ENCODE peak calls at places on chromosome 4, in six cellular contexts. A is astrocyte, N is astrocyte of the spinal cord, H is ascending aorta, B is pancreas, U is cardiac fibroblast. E is an unnamed sample.

GRCh38 chr4:152321408-152321807 is 214.5 kb downstream of the FBXW7 start:
- DNase-seq in A (no peak), N (no peak), H (no peak), B (no peak), U (no peak), E (no peak)

GRCh38 chr4:42574873-42575272 is 82.0 kb downstream of the ATP8A1 start:
- DNase-seq in A (no peak), N (no peak), H (no peak), B (no peak), U (no peak), E (no peak)

GRCh38 chr4:188107931-188108843 is 1.2 kb downstream of the TRIML2 start:
- DNase-seq in A (no peak), N (peak; percentile 4), H (no peak), B (no peak), U (peak; percentile 67), E (peak; percentile 40)

GRCh38 chr4:186642998-186643397 is 80.7 kb downstream of the FAT1 start:
- DNase-seq in A (no peak), N (no peak), H (no peak), B (no peak), U (no peak), E (no peak)

GRCh38 chr4:37008199-37008598 is 236.3 kb upstream of the NWD2 start:
- DNase-seq in A (no peak), N (peak; percentile 64), H (no peak), B (no peak), U (peak; percentile 74), E (no peak)

GRCh38 chr4:118711047-118711446 is 25.9 kb downstream of the METTL14 start:
- DNase-seq in A (no peak), N (no peak), H (no peak), B (no peak), U (no peak), E (no peak)

GRCh38 chr4:117326091-117326490 is 240.7 kb upstream of the TRAM1L1 start:
- DNase-seq in A (no peak), N (peak; percentile 28), H (no peak), B (no peak), U (no peak), E (no peak)

GRCh38 chr4:132169660-132170059 is 979.4 kb upstream of the PCDH10 start:
- DNase-seq in A (no peak), N (no peak), H (no peak), B (peak; percentile 37), U (no peak), E (no peak)

GRCh38 chr4:138050601-138051000 is 191.5 kb downstream of the SLC7A11 start:
- DNase-seq in A (no peak), N (peak; percentile 22), H (no peak), B (no peak), U (no peak), E (no peak)

GRCh38 chr4:184765473-184766346 is 31.8 kb upstream of the CENPU start:
- DNase-seq in A (no peak), N (no peak), H (no peak), B (no peak), U (no peak), E (no peak)

GRCh38 chr4:23871420-23871819 is 18.4 kb downstream of the PPARGC1A start:
- DNase-seq in A (no peak), N (no peak), H (no peak), B (no peak), U (no peak), E (no peak)

GRCh38 chr4:185916231-185916630 is 104.2 kb upstream of the SORBS2 start:
- DNase-seq in A (no peak), N (no peak), H (no peak), B (no peak), U (no peak), E (no peak)

GRCh38 chr4:53281438-53281837 is 84.4 kb downstream of the SCFD2 start:
- DNase-seq in A (no peak), N (no peak), H (no peak), B (no peak), U (peak; percentile 21), E (no peak)

GRCh38 chr4:39502034-39502658 is 25.1 kb downstream of the UGDH start:
- DNase-seq in A (peak; percentile 81), N (peak; percentile 79), H (no peak), B (no peak), U (peak; percentile 94), E (peak; percentile 77)

GRCh38 chr4:152970102-152970820 is 34.1 kb downstream of the FHDC1 start:
- DNase-seq in A (peak; percentile 88), N (peak; percentile 73), H (no peak), B (no peak), U (no peak), E (peak; percentile 87)

GRCh38 chr4:40395908-40396806 is 61.0 kb downstream of the CHRNA9 start:
- DNase-seq in A (peak; percentile 11), N (peak; percentile 45), H (no peak), B (peak; percentile 90), U (peak; percentile 37), E (no peak)

GRCh38 chr4:125091031-125091540 is 223.7 kb upstream of the FAT4 start:
- DNase-seq in A (no peak), N (no peak), H (no peak), B (no peak), U (no peak), E (no peak)

GRCh38 chr4:43331226-43332078 is 438.9 kb downstream of the GRXCR1 start:
- DNase-seq in A (peak; percentile 89), N (peak; percentile 72), H (no peak), B (no peak), U (peak; percentile 76), E (no peak)

GRCh38 chr4:165345663-165346417 is 18.4 kb downstream of the MSMO1 start:
- DNase-seq in A (no peak), N (peak; percentile 15), H (no peak), B (no peak), U (no peak), E (no peak)

GRCh38 chr4:165355900-165356300 is 22.9 kb upstream of the CPE start:
- DNase-seq in A (peak; percentile 40), N (peak; percentile 59), H (no peak), B (no peak), U (peak; percentile 59), E (peak; percentile 33)

GRCh38 chr4:165347647-165348569 is 20.4 kb downstream of the MSMO1 start:
- DNase-seq in A (no peak), N (no peak), H (no peak), B (no peak), U (no peak), E (no peak)

DNA sequence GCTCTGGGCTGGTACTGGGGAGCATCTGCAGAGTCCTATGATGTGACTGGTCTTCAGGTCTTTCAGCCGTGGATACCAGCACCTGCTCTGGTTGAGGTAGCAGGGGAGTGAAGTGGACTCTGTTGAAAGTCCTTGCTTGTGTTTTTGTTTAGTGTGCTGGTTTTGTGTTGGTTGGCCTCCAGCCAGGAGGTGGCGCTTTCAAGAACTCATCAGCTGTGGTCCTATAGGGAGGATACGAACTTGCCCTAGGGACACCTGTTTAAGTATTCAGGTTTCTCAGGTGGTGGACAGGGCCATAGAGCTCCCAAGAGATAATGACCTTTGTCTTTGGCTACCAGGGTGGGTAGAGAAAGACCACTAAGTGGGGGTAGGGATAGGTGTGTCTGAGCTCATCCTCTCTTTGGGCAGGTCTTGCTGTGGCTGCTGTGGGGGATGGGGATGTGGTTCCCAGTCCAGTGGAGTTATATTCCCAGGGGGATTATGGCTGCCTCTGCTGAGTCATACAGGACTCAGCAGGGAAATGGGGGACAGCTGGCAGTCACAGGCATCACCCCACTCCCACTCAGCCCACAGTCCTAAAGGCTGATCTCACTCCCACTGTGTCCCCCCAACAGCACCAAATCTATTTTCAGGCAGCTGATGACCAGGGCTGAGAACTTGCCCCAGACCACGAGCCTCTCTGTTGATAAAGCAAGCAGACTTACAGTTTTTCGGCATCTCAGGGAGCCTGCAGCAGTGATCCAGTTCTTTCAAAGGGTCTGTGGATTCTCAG is 24.1 kb downstream of the MSMO1 start:
- DNase-seq in A (no peak), N (no peak), H (no peak), B (no peak), U (no peak), E (no peak)
- TF ChIP-seq CTCF in A (no peak), N (no peak), H (no peak), B (no peak), U (no peak), E (no peak)

DNA sequence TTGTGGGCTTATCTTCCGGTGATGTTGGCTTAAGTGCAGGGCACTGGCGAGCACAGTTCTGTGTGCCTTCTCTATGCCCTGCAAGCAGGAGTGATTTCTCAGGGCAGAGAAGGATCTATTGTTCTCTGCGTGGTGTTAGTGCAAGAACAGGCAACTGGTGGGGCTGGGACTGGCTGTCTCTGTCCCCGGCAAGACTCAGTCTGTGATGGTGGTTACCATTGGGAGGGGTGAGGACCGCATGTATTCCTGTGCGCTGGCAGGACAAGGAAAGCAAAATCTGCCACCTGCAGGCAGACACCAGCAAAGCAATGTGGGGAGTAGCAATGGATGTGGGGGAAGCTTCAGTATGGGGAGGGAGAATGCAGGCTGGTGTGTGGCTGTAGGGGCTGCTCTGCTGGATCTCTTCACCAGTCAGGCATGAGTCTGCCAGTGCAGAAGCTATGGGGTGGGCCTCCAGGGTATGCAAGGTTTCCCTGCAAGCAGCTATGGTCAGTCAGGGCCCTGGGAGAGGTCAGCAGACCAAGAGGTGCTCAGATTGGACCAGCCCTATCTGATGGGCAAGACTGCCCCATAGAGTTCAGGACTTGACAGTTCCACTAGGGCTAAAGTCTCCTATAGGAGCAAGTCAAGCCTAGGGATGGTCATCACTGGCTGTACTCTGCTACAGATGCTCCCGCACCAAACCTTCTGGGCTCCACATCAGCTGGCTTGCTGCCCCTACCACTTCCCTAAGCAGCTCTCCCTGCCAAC is 16.8 kb downstream of the PF4 start:
- DNase-seq in A (no peak), N (no peak), H (no peak), B (no peak), U (peak; percentile 42), E (no peak)
- TF ChIP-seq CTCF in A (no peak), N (peak; percentile 30), H (no peak), B (no peak), U (peak; percentile 37), E (peak; percentile 53)

GRCh38 chr4:4504783-4505182 is 37.1 kb downstream of the STX18 start:
- DNase-seq in A (no peak), N (no peak), H (no peak), B (no peak), U (no peak), E (no peak)

GRCh38 chr4:4509521-4509920 is 32.3 kb downstream of the STX18 start:
- DNase-seq in A (no peak), N (no peak), H (no peak), B (no peak), U (no peak), E (no peak)

GRCh38 chr4:4506961-4507360 is 34.9 kb downstream of the STX18 start:
- DNase-seq in A (no peak), N (no peak), H (no peak), B (no peak), U (no peak), E (no peak)

GRCh38 chr4:4507403-4507802 is 34.4 kb downstream of the STX18 start:
- DNase-seq in A (no peak), N (no peak), H (no peak), B (no peak), U (no peak), E (no peak)

GRCh38 chr4:4507923-4508322 is 33.9 kb downstream of the STX18 start:
- DNase-seq in A (no peak), N (peak; percentile 22), H (no peak), B (no peak), U (peak; percentile 22), E (no peak)
- TF ChIP-seq CTCF in A (peak; percentile 58), N (peak; percentile 65), H (no peak), B (no peak), U (peak; percentile 51), E (peak; percentile 74)

DNA sequence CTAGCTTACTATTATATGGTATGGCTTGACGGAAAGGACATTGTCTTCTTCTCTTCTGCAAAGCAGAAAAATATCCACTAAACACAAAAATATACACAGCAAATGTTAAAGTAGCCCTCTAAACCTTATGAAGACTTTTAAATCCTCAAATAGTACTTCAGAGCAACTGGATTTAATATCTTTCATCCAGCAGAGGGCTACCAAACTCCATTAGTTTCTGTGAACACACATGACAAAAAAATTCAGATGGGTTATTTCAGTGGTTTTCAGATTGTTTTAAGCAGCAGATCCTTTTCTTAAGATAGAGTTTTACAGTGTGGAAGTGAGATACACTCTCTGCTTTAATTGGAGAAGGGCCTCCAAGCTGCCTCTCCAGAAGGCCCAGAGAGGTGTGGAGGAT is 56.6 kb downstream of the ANK2 start:
- DNase-seq in A (peak; percentile 23), N (peak; percentile 62), H (no peak), B (no peak), U (peak; percentile 72), E (peak; percentile 60)
- TF ChIP-seq CTCF in A (peak; percentile 48), N (peak; percentile 46), H (peak; percentile 22), B (peak; percentile 9), U (peak; percentile 30), E (peak; percentile 79)